ENCODE peak calls at places on chromosomes 13 and 19, in four cellular contexts. Y is HCT116, S is SK-N-SH, U is K562. V is an unnamed sample.

GRCh38 chr13:70087247-70087646 is 20.4 kb upstream of the ATXN8OS start:
- DNase-seq in U (no peak), S (no peak), Y (no peak), V (no peak)

GRCh38 chr19:7679771-7680605 is 645 bp upstream of the TRAPPC5 start:
- DNase-seq in Y (no peak), S (no peak), U (no peak), V (no peak)

GRCh38 chr13:78192721-78193120 is 274.1 kb upstream of the EDNRB start:
- DNase-seq in S (no peak), Y (no peak), U (no peak), V (no peak)

GRCh38 chr13:48574036-48574796 is 41.3 kb upstream of the RCBTB2 start:
- DNase-seq in U (no peak), S (no peak), Y (no peak), V (no peak)

GRCh38 chr19:17947815-17948473 is 15.1 kb downstream of the CCDC124 start:
- DNase-seq in Y (peak), S (peak), U (peak), V (peak)

GRCh38 chr19:41226053-41226873 is 7.2 kb downstream of the AXL start:
- DNase-seq in S (peak), U (peak), Y (peak), V (peak)

GRCh38 chr19:294819-295686 is 3.9 kb upstream of the PLPP2 start:
- DNase-seq in U (peak), S (peak), Y (no peak), V (no peak)

GRCh38 chr19:20365146-20365545 is 198.1 kb downstream of the ZNF486 start:
- DNase-seq in U (no peak), Y (no peak), S (no peak), V (no peak)

GRCh38 chr13:51717786-51718398 is 86.1 kb downstream of the DHRS12 start:
- DNase-seq in U (no peak), Y (no peak), S (no peak), V (no peak)

GRCh38 chr19:21158523-21159135 is 16.8 kb downstream of the ZNF431 start:
- DNase-seq in S (no peak), U (no peak), Y (no peak), V (no peak)

GRCh38 chr19:39408392-39409206 is 2.0 kb downstream of the ZFP36 start:
- DNase-seq in S (no peak), U (peak), Y (peak), V (peak)

GRCh38 chr19:31674503-31675186 is 325.4 kb upstream of the TSHZ3 start:
- DNase-seq in U (no peak), Y (no peak), S (no peak), V (no peak)

GRCh38 chr13:104024416-104025170 is 958.4 kb upstream of the SLC10A2 start:
- DNase-seq in U (no peak), S (no peak), Y (no peak), V (peak)

GRCh38 chr13:23391752-23392151 is 41.8 kb downstream of the SACS start:
- DNase-seq in S (no peak), U (no peak), Y (no peak), V (no peak)

GRCh38 chr19:35757231-35757748 is 461 bp upstream of the HSPB6 start:
- DNase-seq in Y (no peak), U (peak), S (peak), V (no peak)

GRCh38 chr13:24253520-24254150 is 55.7 kb upstream of the C1QTNF9 start:
- DNase-seq in Y (no peak), S (no peak), U (no peak), V (no peak)

GRCh38 chr19:2064788-2065524 is 13.9 kb upstream of the MKNK2 start:
- DNase-seq in U (no peak), S (no peak), Y (no peak), V (no peak)
- TF ChIP-seq JUND in U (no peak), S (no peak), Y (no peak), V (no peak)

GRCh38 chr19:5803441-5803751 is 1.5 kb upstream of the NRTN start:
- DNase-seq in S (no peak), Y (no peak), U (no peak), V (no peak)
- TF ChIP-seq JUND in S (no peak), Y (no peak), U (no peak), V (no peak)

GRCh38 chr19:10007366-10007765 is 2.9 kb downstream of the COL5A3 start:
- DNase-seq in Y (no peak), U (no peak), S (peak), V (no peak)

GRCh38 chr19:10006335-10006708 is 4.0 kb downstream of the COL5A3 start:
- DNase-seq in U (no peak), S (no peak), Y (no peak), V (no peak)

GRCh38 chr19:10007811-10008211 is 2.5 kb downstream of the COL5A3 start:
- DNase-seq in U (no peak), S (peak), Y (no peak), V (no peak)

GRCh38 chr19:10005632-10006334 is 4.5 kb downstream of the COL5A3 start:
- DNase-seq in U (no peak), S (no peak), Y (no peak), V (no peak)

GRCh38 chr19:10006752-10007323 is 3.5 kb downstream of the COL5A3 start:
- DNase-seq in U (no peak), S (no peak), Y (no peak), V (no peak)
- TF ChIP-seq JUND in U (no peak), S (no peak), Y (no peak), V (no peak)

GRCh38 chr19:47610546-47610894 is 1.6 kb downstream of the BICRA start:
- DNase-seq in Y (no peak), U (no peak), S (no peak), V (no peak)

GRCh38 chr19:47608074-47608907 is 643 bp upstream of the BICRA start:
- DNase-seq in S (peak), U (peak), Y (peak), V (peak)

GRCh38 chr19:47610902-47611301 is 2.0 kb downstream of the BICRA start:
- DNase-seq in U (no peak), Y (no peak), S (no peak), V (no peak)

GRCh38 chr19:47608908-47609879 is at the start of gene BICRA:
- DNase-seq in Y (no peak), S (peak), U (peak), V (peak)

DNA sequence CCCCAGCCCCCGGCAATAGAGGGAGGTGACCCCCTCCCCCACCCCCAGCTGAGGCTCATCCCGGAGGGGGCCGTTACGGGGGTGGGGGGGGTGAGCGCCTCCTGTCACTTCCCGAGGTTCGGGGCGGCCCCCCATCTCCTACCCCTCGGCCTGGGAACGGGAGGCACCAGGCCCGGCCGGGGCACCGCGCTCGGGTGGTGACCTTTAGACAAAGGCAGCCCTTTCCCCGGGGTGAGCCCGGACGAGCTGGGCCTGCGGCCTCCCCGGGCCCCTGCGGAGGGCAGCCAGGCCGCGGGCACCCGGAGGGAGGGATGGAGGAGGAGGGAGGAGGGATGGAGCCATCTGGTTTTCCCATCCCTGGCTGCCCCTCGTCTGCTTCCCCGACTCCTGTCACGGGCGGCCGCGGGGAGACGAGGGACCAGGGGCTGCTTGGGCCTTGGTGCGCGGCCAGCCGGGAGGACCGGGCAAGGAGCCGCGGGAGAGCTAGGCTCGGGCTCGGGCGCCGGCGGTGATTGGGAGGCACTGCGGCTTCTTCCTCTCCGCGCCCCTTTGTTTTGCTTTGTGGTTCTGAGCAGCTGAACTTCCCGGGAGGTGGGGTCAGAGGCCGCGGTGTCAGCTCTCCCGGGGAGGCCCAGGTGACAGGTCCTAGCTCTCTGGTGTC is 1.1 kb downstream of the BICRA start:
- DNase-seq in U (peak), S (peak), Y (no peak), V (no peak)
- TF ChIP-seq JUND in U (no peak), S (no peak), Y (no peak), V (no peak)